ENCODE peak calls at places on chromosomes 3 and 15, in six cellular contexts. W is heart right ventricle; S is SJSA1; R is CD8-positive, alpha-beta T cell; N is pancreas; G is transverse colon. Z is an unnamed sample.
A peak's percentile ranks its signal among the peaks of the same experiment; 100 is the strongest.

GRCh38 chr3:114223146-114223545 is 14.2 kb downstream of the ZNF80 start:
- DNase-seq in N (no peak), W (no peak), R (no peak), S (no peak), G (no peak), Z (no peak)

GRCh38 chr3:69411331-69411730 is 25.4 kb upstream of the FRMD4B start:
- DNase-seq in S (no peak), N (no peak), G (no peak), W (no peak), R (no peak), Z (no peak)

GRCh38 chr3:175956964-175957363 is 1097.8 kb downstream of the NAALADL2 start:
- DNase-seq in S (no peak), N (no peak), W (no peak), R (no peak), G (no peak), Z (no peak)

GRCh38 chr3:175743733-175744400 is 884.7 kb downstream of the NAALADL2 start:
- DNase-seq in W (no peak), G (no peak), N (no peak), R (no peak), S (no peak), Z (no peak)

GRCh38 chr15:38690737-38691332 is 126.2 kb upstream of the RASGRP1 start:
- DNase-seq in G (peak; percentile 76), W (peak; percentile 39), S (peak; percentile 60), N (peak; percentile 46), R (peak; percentile 76), Z (peak; percentile 68)

GRCh38 chr3:171836836-171837235 is 6.3 kb upstream of the TMEM212 start:
- DNase-seq in R (no peak), N (no peak), S (no peak), G (no peak), W (no peak), Z (no peak)

GRCh38 chr3:155491696-155492095 is 198.2 kb upstream of the STRIT1 start:
- DNase-seq in G (no peak), N (no peak), R (no peak), S (no peak), W (no peak), Z (no peak)

GRCh38 chr15:37586976-37587375 is 347.5 kb upstream of the TMCO5A start:
- DNase-seq in S (no peak), R (no peak), G (no peak), W (no peak), N (no peak), Z (no peak)

GRCh38 chr3:71425491-71426071 is 157.9 kb downstream of the FOXP1 start:
- DNase-seq in W (no peak), G (no peak), S (no peak), R (no peak), N (no peak), Z (no peak)

GRCh38 chr15:101359365-101359947 is 64.4 kb upstream of the SNRPA1 start:
- DNase-seq in W (no peak), N (no peak), S (no peak), R (no peak), G (no peak), Z (no peak)

GRCh38 chr15:77352932-77353331 is 67.0 kb downstream of the PEAK1 start:
- DNase-seq in R (no peak), N (no peak), W (no peak), S (no peak), G (no peak), Z (no peak)

GRCh38 chr3:128489860-128490649 is 2.9 kb downstream of the GATA2 start:
- DNase-seq in W (no peak), G (no peak), N (peak; percentile 60), R (no peak), S (no peak), Z (no peak)

GRCh38 chr3:65685621-65686020 is 353.1 kb downstream of the MAGI1 start:
- DNase-seq in W (peak; percentile 30), S (no peak), R (no peak), G (no peak), N (no peak), Z (no peak)

GRCh38 chr3:31251083-31251482 is 281.6 kb upstream of the STT3B start:
- DNase-seq in W (no peak), N (no peak), S (no peak), G (no peak), R (no peak), Z (no peak)

DNA sequence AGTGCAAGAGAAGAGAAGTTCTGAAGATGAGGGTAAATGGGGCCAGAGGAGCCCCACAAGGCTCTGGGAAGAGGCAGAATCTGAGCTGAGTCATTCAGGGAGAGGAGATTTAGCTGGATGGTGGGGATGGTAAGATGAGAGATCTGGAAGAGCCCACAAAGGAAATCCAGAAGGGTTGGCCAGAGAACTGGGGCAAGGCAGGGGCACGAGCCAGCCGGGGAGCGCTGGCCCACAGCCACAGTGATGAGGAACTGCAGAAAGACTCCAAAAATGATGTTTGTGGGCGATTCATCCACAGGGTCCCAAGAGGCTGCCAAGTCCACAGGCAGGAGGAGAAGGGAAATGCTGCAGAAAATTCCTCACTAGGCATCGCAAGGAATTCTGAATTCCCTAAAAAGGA is 75.9 kb upstream of the ATP2B2 start:
- DNase-seq in G (no peak), W (no peak), N (no peak), S (no peak), R (no peak), Z (no peak)
- H3K9me3 ChIP-seq in G (no peaks in the 10 kb centered on the region), W (no peaks in the 10 kb centered on the region), N (no peaks in the 10 kb centered on the region), S (no peaks in the 10 kb centered on the region), R (no peaks in the 10 kb centered on the region), Z (no peaks in the 10 kb centered on the region)

GRCh38 chr15:48406240-48406891 is 75.1 kb downstream of the DUT start:
- DNase-seq in W (no peak), R (no peak), N (no peak), G (no peak), S (no peak), Z (no peak)

GRCh38 chr15:48409623-48410022 is 78.4 kb downstream of the DUT start:
- DNase-seq in G (no peak), W (no peak), R (no peak), S (no peak), N (no peak), Z (no peak)

GRCh38 chr15:48406911-48407310 is 75.7 kb downstream of the DUT start:
- DNase-seq in R (no peak), G (no peak), S (no peak), N (no peak), W (no peak), Z (no peak)

GRCh38 chr15:48411971-48412591 is 80.9 kb downstream of the DUT start:
- DNase-seq in N (no peak), G (no peak), R (no peak), S (no peak), W (no peak), Z (no peak)

DNA sequence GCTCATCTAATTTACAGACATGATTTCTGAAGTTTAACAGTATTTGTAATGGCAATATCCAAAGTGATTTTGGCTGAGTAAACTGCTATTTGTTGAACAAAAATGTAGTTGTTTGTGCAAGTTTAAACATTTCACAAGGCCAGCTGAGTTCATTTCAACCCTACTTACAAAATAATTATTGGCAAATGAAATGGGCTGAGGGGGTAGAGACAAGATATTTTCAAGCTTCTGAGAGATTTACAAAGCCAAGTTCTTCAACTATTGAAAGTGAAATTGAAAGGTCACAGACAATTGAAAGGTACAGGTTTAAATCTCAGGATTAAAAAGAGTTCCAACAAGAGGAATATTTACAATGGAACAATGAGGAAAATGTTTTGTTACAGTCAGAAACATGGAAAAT is 77.1 kb downstream of the DUT start:
- DNase-seq in N (no peak), W (no peak), S (no peak), G (no peak), R (no peak), Z (no peak)
- H3K4me1 ChIP-seq in N (no peaks in the 10 kb centered on the region), W (peaks cover 2% of the 10 kb centered on the region), S (peaks cover 9% of the 10 kb centered on the region), G (no peaks in the 10 kb centered on the region), R (no peaks in the 10 kb centered on the region), Z (no peaks in the 10 kb centered on the region)

DNA sequence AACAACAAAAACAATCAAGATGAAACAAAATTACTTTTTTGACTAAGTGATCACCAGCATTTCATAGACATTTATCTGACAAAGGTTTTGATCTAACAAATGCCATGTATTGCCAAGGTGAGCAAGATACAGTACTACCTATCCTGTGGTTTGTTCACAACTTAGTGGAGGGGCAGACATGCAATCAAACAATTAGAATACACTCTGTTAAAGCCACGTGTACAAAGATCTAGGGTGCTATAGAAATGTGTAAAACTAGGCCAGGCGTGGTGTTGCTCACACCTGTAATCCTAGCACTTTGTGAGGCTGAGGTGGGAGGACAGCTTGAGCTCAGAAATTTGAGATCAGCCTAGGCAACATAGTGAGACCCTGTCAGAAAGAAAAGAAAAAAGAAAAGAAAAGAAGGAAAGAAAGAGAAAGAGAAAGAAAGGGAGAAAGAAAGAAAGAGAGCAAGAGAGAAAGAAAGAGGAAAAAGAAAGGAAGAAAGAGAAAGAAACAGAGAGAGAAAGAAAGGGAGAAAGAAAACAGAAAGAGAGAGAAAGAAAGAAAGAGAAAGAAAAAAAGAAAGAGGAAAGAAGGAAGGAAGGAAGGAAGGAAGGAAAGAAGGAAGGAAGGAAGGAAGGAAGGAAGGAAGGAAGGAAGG is 1.4 kb upstream of the TRIM69 start:
- DNase-seq in W (no peak), S (no peak), G (no peak), R (no peak), N (no peak), Z (no peak)
- H3K27ac ChIP-seq in W (peak overlapping the region; percentile 66), S (no peak overlapping the region), G (peak overlapping the region; percentile 54), R (peak overlapping the region; percentile 30), N (no peak overlapping the region), Z (peak overlapping the region; percentile 87)

DNA sequence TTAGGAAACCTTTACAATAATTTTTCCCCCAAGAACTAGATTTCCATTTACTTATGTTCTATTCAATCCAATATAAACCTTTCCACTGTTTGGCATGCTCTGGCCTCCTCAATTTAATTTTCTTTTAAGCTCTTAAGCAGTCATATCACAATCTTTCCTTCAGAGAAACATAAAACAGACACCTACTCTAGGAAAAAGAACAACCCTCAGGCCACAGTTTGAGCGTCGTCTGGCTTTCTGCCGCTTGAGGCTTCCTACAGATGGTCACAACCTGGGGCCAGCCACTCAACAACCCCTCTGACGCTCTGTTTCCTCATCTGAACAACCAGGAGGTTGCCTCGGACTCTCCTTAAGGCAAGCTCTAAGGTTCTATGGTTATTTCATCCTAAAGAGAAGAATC is 143.3 kb downstream of the ADAMTS17 start:
- DNase-seq in R (no peak), G (no peak), S (no peak), W (no peak), N (no peak), Z (no peak)
- H3K9me3 ChIP-seq in R (no peaks in the 10 kb centered on the region), G (no peaks in the 10 kb centered on the region), S (no peaks in the 10 kb centered on the region), W (no peaks in the 10 kb centered on the region), N (no peaks in the 10 kb centered on the region), Z (no peaks in the 10 kb centered on the region)

DNA sequence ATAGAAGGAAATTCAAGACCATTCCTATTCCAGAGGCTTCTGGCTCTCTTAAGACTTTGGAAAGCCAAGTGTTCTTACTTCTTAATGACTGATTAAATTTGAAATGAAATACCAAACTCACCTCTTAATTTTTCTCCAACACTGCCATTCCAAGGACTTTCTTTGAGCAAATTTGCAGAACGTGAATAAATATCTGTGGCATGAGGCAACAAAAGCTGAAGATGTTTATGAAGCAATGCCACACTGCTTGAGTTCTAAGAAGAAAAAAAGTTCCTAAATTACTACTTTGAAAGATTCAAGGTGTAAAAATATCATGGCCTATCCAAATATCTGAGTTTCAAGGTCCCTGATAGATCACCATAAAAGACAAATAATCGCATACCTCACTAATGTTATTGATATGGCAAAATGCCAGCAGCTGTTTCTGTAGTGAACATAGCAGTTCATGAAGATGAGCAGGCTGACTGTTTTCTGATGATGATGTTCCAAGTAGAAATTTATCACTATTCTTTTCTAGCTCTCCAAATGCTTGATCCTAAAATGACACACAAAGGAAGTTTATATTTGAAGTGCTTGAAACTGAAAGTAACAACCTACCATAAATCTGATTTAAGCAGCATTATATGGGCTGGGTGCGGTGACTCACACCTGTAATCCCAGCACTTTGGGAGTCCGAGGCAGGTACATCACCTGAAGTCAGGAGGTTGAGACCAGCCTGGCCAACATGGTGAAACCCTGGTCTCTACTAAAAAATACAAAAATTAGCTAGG is 104.4 kb downstream of the HERC1 start:
- DNase-seq in G (peak; percentile 63), W (no peak), R (no peak), S (no peak), N (no peak), Z (no peak)
- H3K4me1 ChIP-seq in G (no peaks in the 10 kb centered on the region), W (no peaks in the 10 kb centered on the region), R (no peaks in the 10 kb centered on the region), S (no peaks in the 10 kb centered on the region), N (peaks cover 12% of the 10 kb centered on the region), Z (no peaks in the 10 kb centered on the region)

Z was measured in CD4-positive, CD25-positive, alpha-beta regulatory T cell.